ENCODE peak calls at places on chromosomes 4 and X, in six cellular contexts. B is GM12865, P is choroid plexus epithelial cell, G is tibial nerve, R is AG04449, W is brain microvascular endothelial cell. V is an unnamed sample.

GRCh38 chr4:121680571-121680970 is 16.2 kb downstream of the ANXA5 start:
- DNase-seq in B (no peak), P (no peak), G (no peak), R (no peak), W (no peak), V (no peak)

GRCh38 chrX:85052636-85053343 is 49.1 kb downstream of the APOOL start:
- DNase-seq in B (no peak), P (peak; percentile 81), G (no peak), R (peak; percentile 53), W (peak; percentile 14), V (no peak)

GRCh38 chrX:16867947-16868346 is 2.2 kb downstream of the RBBP7 start:
- DNase-seq in B (no peak), P (no peak), G (no peak), R (no peak), W (no peak), V (no peak)

GRCh38 chr4:87864321-87864720 is 31.6 kb downstream of the MEPE start:
- DNase-seq in B (no peak), P (no peak), G (no peak), R (no peak), W (no peak), V (no peak)

GRCh38 chr4:188332265-188332664 is 193.0 kb downstream of the TRIML1 start:
- DNase-seq in B (no peak), P (no peak), G (no peak), R (no peak), W (peak; percentile 10), V (no peak)

GRCh38 chr4:125049711-125050110 is 265.0 kb upstream of the FAT4 start:
- DNase-seq in B (no peak), P (no peak), G (no peak), R (no peak), W (no peak), V (no peak)

GRCh38 chr4:155780773-155781172 is 22.0 kb downstream of the GUCY1B1 start:
- DNase-seq in B (no peak), P (peak; percentile 18), G (no peak), R (no peak), W (no peak), V (no peak)

GRCh38 chrX:45385767-45386166 is 185.1 kb upstream of the DIPK2B start:
- DNase-seq in B (no peak), P (peak; percentile 2), G (no peak), R (peak; percentile 38), W (no peak), V (no peak)

GRCh38 chr4:108473163-108473720 is 147.1 kb upstream of the RPL34 start:
- DNase-seq in B (no peak), P (peak; percentile 67), G (no peak), R (no peak), W (no peak), V (no peak)

GRCh38 chrX:40371376-40371775 is 209.4 kb upstream of the ATP6AP2 start:
- DNase-seq in B (no peak), P (no peak), G (no peak), R (no peak), W (no peak), V (no peak)

GRCh38 chrX:40127052-40127451 is 29.3 kb upstream of the BCOR start:
- DNase-seq in B (peak; percentile 55), P (no peak), G (no peak), R (no peak), W (no peak), V (no peak)

GRCh38 chr4:77015390-77015789 is 60.4 kb downstream of the CCNI start:
- DNase-seq in B (no peak), P (peak; percentile 84), G (no peak), R (no peak), W (peak; percentile 62), V (no peak)

DNA sequence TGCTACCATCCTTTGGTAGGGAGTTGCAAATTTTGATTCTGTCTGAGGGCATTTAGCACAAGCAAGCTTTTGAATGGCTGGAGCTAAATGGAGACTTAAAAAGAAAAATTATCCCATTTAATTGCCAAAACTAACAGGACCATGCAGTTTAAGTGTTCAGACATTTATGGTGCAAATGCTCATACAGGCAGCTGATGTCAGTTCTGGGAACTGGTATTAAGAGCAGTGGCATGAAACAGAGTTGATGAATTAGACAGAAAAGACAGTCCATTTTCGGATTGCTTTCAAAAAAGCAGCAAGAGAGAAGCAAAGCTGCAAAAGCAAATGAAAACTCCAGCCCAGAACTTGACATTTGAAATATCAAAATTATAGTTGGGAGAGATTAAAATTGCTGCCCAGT is 1.3 kb downstream of the SCRG1 start:
- DNase-seq in B (no peak), P (no peak), G (no peak), R (no peak), W (no peak), V (no peak)
- H3K4me3 ChIP-seq in B (no peak overlapping the region), P (no peak overlapping the region), G (no peak overlapping the region), R (peak overlapping the region; percentile 40), W (no peak overlapping the region), V (no peak overlapping the region)

DNA sequence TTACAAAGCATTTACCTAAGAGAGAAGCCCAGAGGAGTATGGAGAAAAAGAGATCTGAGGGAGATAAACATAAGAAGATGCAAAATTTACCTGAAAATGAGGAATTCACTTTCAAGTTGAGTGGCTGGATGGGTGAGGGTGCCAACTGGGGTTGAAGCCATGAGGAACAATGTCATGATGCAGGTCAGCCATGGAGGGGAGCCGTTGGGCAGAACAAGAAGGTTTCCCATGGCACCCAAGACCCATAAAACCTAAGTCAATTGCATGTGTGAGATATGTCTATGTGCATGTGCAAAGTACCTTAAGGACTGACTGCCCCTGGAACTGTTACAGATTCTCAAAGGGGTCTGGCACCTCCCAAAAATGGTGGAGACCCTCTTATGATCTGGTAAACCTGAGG is 46.6 kb upstream of the PRRG1 start:
- DNase-seq in B (no peak), P (peak; percentile 66), G (peak; percentile 5), R (no peak), W (peak; percentile 11), V (no peak)
- TF ChIP-seq CTCF in B (no peak), P (peak; percentile 62), G (no peak), R (peak; percentile 42), W (peak; percentile 53), V (no peak)

DNA sequence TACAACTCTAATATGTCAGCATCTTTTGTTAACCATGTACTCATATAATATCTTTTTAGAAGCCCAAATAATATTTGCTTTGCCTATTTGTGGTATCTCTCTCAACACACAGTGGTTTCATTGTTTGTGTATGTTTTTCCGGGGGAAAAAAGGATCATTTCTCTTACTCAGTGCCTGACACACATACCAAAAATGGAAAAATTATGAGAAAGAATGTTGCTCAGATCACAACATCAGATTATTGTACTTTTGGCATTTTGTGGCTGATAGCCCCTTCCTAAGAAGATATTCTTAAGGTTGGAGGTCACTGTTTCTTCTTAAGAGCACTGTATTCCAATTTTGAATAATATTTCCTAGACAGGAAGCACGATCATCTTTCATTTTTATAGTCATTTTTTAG is 93.6 kb downstream of the PDLIM5 start:
- DNase-seq in B (no peak), P (peak; percentile 81), G (no peak), R (no peak), W (peak; percentile 65), V (no peak)
- H3K4me3 ChIP-seq in B (no peak overlapping the region), P (no peak overlapping the region), G (no peak overlapping the region), R (no peak overlapping the region), W (no peak overlapping the region), V (no peak overlapping the region)

GRCh38 chrX:88135735-88136134 is 611.3 kb upstream of the CPXCR1 start:
- DNase-seq in B (no peak), P (peak; percentile 1), G (no peak), R (no peak), W (no peak), V (no peak)
- TF ChIP-seq CTCF in B (no peak), P (no peak), G (no peak), R (no peak), W (no peak), V (no peak)

GRCh38 chrX:37753384-37753783 is 26.5 kb upstream of the CYBB start:
- DNase-seq in B (peak; percentile 50), P (no peak), G (no peak), R (no peak), W (no peak), V (no peak)
- H3K4me3 ChIP-seq in B (no peak overlapping the region), P (no peak overlapping the region), G (no peak overlapping the region), R (no peak overlapping the region), W (no peak overlapping the region), V (no peak overlapping the region)

GRCh38 chr4:151142758-151143157 is 43.3 kb downstream of the RPS3A start:
- DNase-seq in B (no peak), P (no peak), G (no peak), R (no peak), W (no peak), V (no peak)

GRCh38 chr4:151144329-151145072 is 45.1 kb downstream of the RPS3A start:
- DNase-seq in B (no peak), P (no peak), G (no peak), R (no peak), W (no peak), V (no peak)

GRCh38 chr4:151143162-151143561 is 43.7 kb downstream of the RPS3A start:
- DNase-seq in B (no peak), P (no peak), G (no peak), R (no peak), W (no peak), V (no peak)

GRCh38 chr4:151139814-151140213 is 40.4 kb downstream of the RPS3A start:
- DNase-seq in B (no peak), P (no peak), G (no peak), R (no peak), W (no peak), V (no peak)
- TF ChIP-seq CTCF in B (no peak), P (no peak), G (no peak), R (no peak), W (no peak), V (no peak)

GRCh38 chr4:168840988-168841681 is 168.9 kb downstream of the CBR4 start:
- DNase-seq in B (no peak), P (no peak), G (no peak), R (no peak), W (no peak), V (no peak)
- H3K4me3 ChIP-seq in B (no peak overlapping the region), P (no peak overlapping the region), G (no peak overlapping the region), R (no peak overlapping the region), W (no peak overlapping the region), V (no peak overlapping the region)

V was measured in left lung.